ENCODE peak calls at places on chromosomes 3 and 15, in eight cellular contexts. One of them, this sample, is unnamed.

GRCh38 chr15:101675015-101675414 is 22.8 kb upstream of the TM2D3 start:
- DNase-seq in CD8-positive, alpha-beta memory T cell: no peak
- DNase-seq in GM04504: peak
- DNase-seq in neuronal stem cell: no peak
- DNase-seq in NCI-H2081: no peak
- DNase-seq in stimulated activated CD8-positive, alpha-beta memory T cell treated with anti-CD3 and anti-CD28 coated beads, Interleukin-7, amount 100 ng/mL, for 1 hour: no peak
- DNase-seq in M059J: peak
- DNase-seq in activated naive CD4-positive, alpha-beta T cell: no peak
- DNase-seq in this sample: no peak

GRCh38 chr3:63841704-63842103 is 21.9 kb downstream of the THOC7 start:
- DNase-seq in NCI-H2081: no peak
- DNase-seq in CD8-positive, alpha-beta memory T cell: no peak
- DNase-seq in neuronal stem cell: no peak
- DNase-seq in M059J: no peak
- DNase-seq in activated naive CD4-positive, alpha-beta T cell: no peak
- DNase-seq in GM04504: no peak
- DNase-seq in stimulated activated CD8-positive, alpha-beta memory T cell treated with anti-CD3 and anti-CD28 coated beads, Interleukin-7, amount 100 ng/mL, for 1 hour: no peak
- DNase-seq in this sample: no peak

GRCh38 chr15:43913941-43914340 is 87.1 kb downstream of the WDR76 start:
- DNase-seq in GM04504: no peak
- DNase-seq in NCI-H2081: no peak
- DNase-seq in M059J: no peak
- DNase-seq in activated naive CD4-positive, alpha-beta T cell: no peak
- DNase-seq in neuronal stem cell: no peak
- DNase-seq in CD8-positive, alpha-beta memory T cell: no peak
- DNase-seq in stimulated activated CD8-positive, alpha-beta memory T cell treated with anti-CD3 and anti-CD28 coated beads, Interleukin-7, amount 100 ng/mL, for 1 hour: no peak
- DNase-seq in this sample: no peak

GRCh38 chr3:102089904-102090492 is 240.7 kb downstream of the NFKBIZ start:
- DNase-seq in neuronal stem cell: no peak
- DNase-seq in GM04504: peak
- DNase-seq in activated naive CD4-positive, alpha-beta T cell: no peak
- DNase-seq in stimulated activated CD8-positive, alpha-beta memory T cell treated with anti-CD3 and anti-CD28 coated beads, Interleukin-7, amount 100 ng/mL, for 1 hour: no peak
- DNase-seq in CD8-positive, alpha-beta memory T cell: no peak
- DNase-seq in NCI-H2081: peak
- DNase-seq in M059J: peak
- DNase-seq in this sample: no peak

GRCh38 chr15:38612159-38612863 is 47.7 kb upstream of the RASGRP1 start:
- DNase-seq in GM04504: no peak
- DNase-seq in CD8-positive, alpha-beta memory T cell: no peak
- DNase-seq in stimulated activated CD8-positive, alpha-beta memory T cell treated with anti-CD3 and anti-CD28 coated beads, Interleukin-7, amount 100 ng/mL, for 1 hour: no peak
- DNase-seq in activated naive CD4-positive, alpha-beta T cell: no peak
- DNase-seq in M059J: no peak
- DNase-seq in neuronal stem cell: no peak
- DNase-seq in NCI-H2081: no peak
- DNase-seq in this sample: no peak

GRCh38 chr3:58526124-58526957 is 10.6 kb downstream of the ACOX2 start:
- DNase-seq in neuronal stem cell: no peak
- DNase-seq in stimulated activated CD8-positive, alpha-beta memory T cell treated with anti-CD3 and anti-CD28 coated beads, Interleukin-7, amount 100 ng/mL, for 1 hour: no peak
- DNase-seq in GM04504: peak
- DNase-seq in CD8-positive, alpha-beta memory T cell: no peak
- DNase-seq in activated naive CD4-positive, alpha-beta T cell: no peak
- DNase-seq in M059J: peak
- DNase-seq in NCI-H2081: no peak
- DNase-seq in this sample: no peak

GRCh38 chr15:37995461-37996347 is 61.3 kb downstream of the TMCO5A start:
- DNase-seq in CD8-positive, alpha-beta memory T cell: no peak
- DNase-seq in GM04504: peak
- DNase-seq in M059J: peak
- DNase-seq in stimulated activated CD8-positive, alpha-beta memory T cell treated with anti-CD3 and anti-CD28 coated beads, Interleukin-7, amount 100 ng/mL, for 1 hour: no peak
- DNase-seq in NCI-H2081: peak
- DNase-seq in activated naive CD4-positive, alpha-beta T cell: no peak
- DNase-seq in neuronal stem cell: peak
- DNase-seq in this sample: no peak

GRCh38 chr3:111103807-111104206 is 32.2 kb downstream of the NECTIN3 start:
- DNase-seq in CD8-positive, alpha-beta memory T cell: no peak
- DNase-seq in neuronal stem cell: no peak
- DNase-seq in activated naive CD4-positive, alpha-beta T cell: no peak
- DNase-seq in NCI-H2081: no peak
- DNase-seq in stimulated activated CD8-positive, alpha-beta memory T cell treated with anti-CD3 and anti-CD28 coated beads, Interleukin-7, amount 100 ng/mL, for 1 hour: no peak
- DNase-seq in GM04504: no peak
- DNase-seq in M059J: no peak
- DNase-seq in this sample: no peak

GRCh38 chr15:65115542-65115941 is 542 bp upstream of the UBAP1L start:
- DNase-seq in activated naive CD4-positive, alpha-beta T cell: no peak
- DNase-seq in NCI-H2081: peak
- DNase-seq in GM04504: no peak
- DNase-seq in CD8-positive, alpha-beta memory T cell: no peak
- DNase-seq in M059J: no peak
- DNase-seq in neuronal stem cell: no peak
- DNase-seq in stimulated activated CD8-positive, alpha-beta memory T cell treated with anti-CD3 and anti-CD28 coated beads, Interleukin-7, amount 100 ng/mL, for 1 hour: no peak
- DNase-seq in this sample: no peak

GRCh38 chr3:64188810-64189560 is 36.3 kb downstream of the PRICKLE2 start:
- DNase-seq in activated naive CD4-positive, alpha-beta T cell: no peak
- DNase-seq in M059J: peak
- DNase-seq in NCI-H2081: no peak
- DNase-seq in CD8-positive, alpha-beta memory T cell: no peak
- DNase-seq in stimulated activated CD8-positive, alpha-beta memory T cell treated with anti-CD3 and anti-CD28 coated beads, Interleukin-7, amount 100 ng/mL, for 1 hour: no peak
- DNase-seq in GM04504: peak
- DNase-seq in neuronal stem cell: no peak
- DNase-seq in this sample: no peak

GRCh38 chr3:42179110-42179725 is 86.8 kb downstream of the CCK start:
- DNase-seq in stimulated activated CD8-positive, alpha-beta memory T cell treated with anti-CD3 and anti-CD28 coated beads, Interleukin-7, amount 100 ng/mL, for 1 hour: no peak
- DNase-seq in activated naive CD4-positive, alpha-beta T cell: no peak
- DNase-seq in neuronal stem cell: peak
- DNase-seq in GM04504: peak
- DNase-seq in M059J: peak
- DNase-seq in CD8-positive, alpha-beta memory T cell: no peak
- DNase-seq in NCI-H2081: no peak
- DNase-seq in this sample: no peak

GRCh38 chr15:52789601-52790165 is 453 bp downstream of the ONECUT1 start:
- DNase-seq in M059J: peak
- DNase-seq in CD8-positive, alpha-beta memory T cell: no peak
- DNase-seq in GM04504: no peak
- DNase-seq in activated naive CD4-positive, alpha-beta T cell: no peak
- DNase-seq in neuronal stem cell: peak
- DNase-seq in NCI-H2081: peak
- DNase-seq in stimulated activated CD8-positive, alpha-beta memory T cell treated with anti-CD3 and anti-CD28 coated beads, Interleukin-7, amount 100 ng/mL, for 1 hour: no peak
- DNase-seq in this sample: no peak

GRCh38 chr3:67030785-67031740 is 33.0 kb downstream of the KBTBD8 start:
- DNase-seq in activated naive CD4-positive, alpha-beta T cell: no peak
- DNase-seq in neuronal stem cell: no peak
- DNase-seq in NCI-H2081: no peak
- DNase-seq in GM04504: no peak
- DNase-seq in stimulated activated CD8-positive, alpha-beta memory T cell treated with anti-CD3 and anti-CD28 coated beads, Interleukin-7, amount 100 ng/mL, for 1 hour: no peak
- DNase-seq in M059J: no peak
- DNase-seq in CD8-positive, alpha-beta memory T cell: no peak
- DNase-seq in this sample: no peak

GRCh38 chr3:157572559-157573270 is 69.5 kb upstream of the VEPH1 start:
- DNase-seq in M059J: peak
- DNase-seq in stimulated activated CD8-positive, alpha-beta memory T cell treated with anti-CD3 and anti-CD28 coated beads, Interleukin-7, amount 100 ng/mL, for 1 hour: no peak
- DNase-seq in NCI-H2081: peak
- DNase-seq in neuronal stem cell: peak
- DNase-seq in CD8-positive, alpha-beta memory T cell: no peak
- DNase-seq in GM04504: no peak
- DNase-seq in activated naive CD4-positive, alpha-beta T cell: no peak
- DNase-seq in this sample: no peak

GRCh38 chr3:49602877-49603411 is 48.7 kb downstream of the BSN start:
- DNase-seq in NCI-H2081: no peak
- DNase-seq in stimulated activated CD8-positive, alpha-beta memory T cell treated with anti-CD3 and anti-CD28 coated beads, Interleukin-7, amount 100 ng/mL, for 1 hour: peak
- DNase-seq in GM04504: no peak
- DNase-seq in M059J: peak
- DNase-seq in CD8-positive, alpha-beta memory T cell: peak
- DNase-seq in neuronal stem cell: no peak
- DNase-seq in activated naive CD4-positive, alpha-beta T cell: no peak
- DNase-seq in this sample: no peak

GRCh38 chr15:98774756-98775497 is 126.6 kb downstream of the IGF1R start:
- DNase-seq in activated naive CD4-positive, alpha-beta T cell: no peak
- DNase-seq in CD8-positive, alpha-beta memory T cell: no peak
- DNase-seq in M059J: no peak
- DNase-seq in NCI-H2081: peak
- DNase-seq in GM04504: no peak
- DNase-seq in stimulated activated CD8-positive, alpha-beta memory T cell treated with anti-CD3 and anti-CD28 coated beads, Interleukin-7, amount 100 ng/mL, for 1 hour: no peak
- DNase-seq in neuronal stem cell: no peak
- DNase-seq in this sample: no peak

GRCh38 chr15:95291878-95292472 is 1038.5 kb upstream of the NR2F2 start:
- DNase-seq in CD8-positive, alpha-beta memory T cell: no peak
- DNase-seq in GM04504: no peak
- DNase-seq in M059J: no peak
- DNase-seq in activated naive CD4-positive, alpha-beta T cell: no peak
- DNase-seq in neuronal stem cell: peak
- DNase-seq in stimulated activated CD8-positive, alpha-beta memory T cell treated with anti-CD3 and anti-CD28 coated beads, Interleukin-7, amount 100 ng/mL, for 1 hour: no peak
- DNase-seq in NCI-H2081: no peak
- DNase-seq in this sample: no peak

GRCh38 chr15:48244923-48245322 is 38.8 kb downstream of the SLC12A1 start:
- DNase-seq in activated naive CD4-positive, alpha-beta T cell: no peak
- DNase-seq in neuronal stem cell: no peak
- DNase-seq in GM04504: no peak
- DNase-seq in CD8-positive, alpha-beta memory T cell: no peak
- DNase-seq in stimulated activated CD8-positive, alpha-beta memory T cell treated with anti-CD3 and anti-CD28 coated beads, Interleukin-7, amount 100 ng/mL, for 1 hour: no peak
- DNase-seq in M059J: peak
- DNase-seq in NCI-H2081: no peak
- DNase-seq in this sample: no peak

GRCh38 chr3:58630081-58630709 is 36.4 kb downstream of the FAM3D start:
- DNase-seq in CD8-positive, alpha-beta memory T cell: peak
- DNase-seq in M059J: peak
- DNase-seq in NCI-H2081: peak
- DNase-seq in activated naive CD4-positive, alpha-beta T cell: peak
- DNase-seq in neuronal stem cell: peak
- DNase-seq in stimulated activated CD8-positive, alpha-beta memory T cell treated with anti-CD3 and anti-CD28 coated beads, Interleukin-7, amount 100 ng/mL, for 1 hour: peak
- DNase-seq in GM04504: peak
- DNase-seq in this sample: no peak